ENCODE peak calls at places on chromosomes 12 and 14, in ten cellular contexts. C is activated gamma-delta T cell treated with Interleukin-2 at 50 U/mL for 16 hours; K is WTC11; G is activated T-cell treated with anti-CD3 and anti-CD28 coated beads for 1 hour; A is activated CD4-positive, alpha-beta T cell treated with anti-CD3 and anti-CD28 coated beads, Interleukin-2, amount 50 U/mL, for 24 hours; U is sciatic nerve; E is cardiac fibroblast; L is EL; R is ovary; O is progenitor cell of endocrine pancreas. Z is an unnamed sample.

GRCh38 chr14:20848955-20849570 is 42.1 kb upstream of the RNASE3 start:
- DNase-seq in C (no peak), K (no peak), G (no peak), A (no peak), U (peak), E (no peak), L (no peak), R (no peak), O (no peak), Z (no peak)

GRCh38 chr12:3603576-3603975 is 112.6 kb downstream of the PRMT8 start:
- DNase-seq in C (no peak), K (no peak), G (no peak), A (no peak), U (no peak), E (no peak), L (no peak), R (no peak), O (no peak), Z (no peak)

GRCh38 chr14:45426685-45427282 is 173.8 kb upstream of the MIS18BP1 start:
- DNase-seq in C (no peak), K (no peak), G (no peak), A (no peak), U (no peak), E (peak), L (peak), R (no peak), O (no peak), Z (peak)

GRCh38 chr14:98692832-98693231 is 579.2 kb downstream of the BCL11B start:
- DNase-seq in C (no peak), K (no peak), G (no peak), A (no peak), U (no peak), E (no peak), L (no peak), R (no peak), O (no peak), Z (no peak)

GRCh38 chr14:31692376-31692781 is 131.2 kb downstream of the NUBPL start:
- DNase-seq in C (no peak), K (no peak), G (no peak), A (no peak), U (no peak), E (peak), L (no peak), R (no peak), O (no peak), Z (no peak)

GRCh38 chr14:55097894-55098560 is 31.0 kb upstream of the LGALS3 start:
- DNase-seq in C (no peak), K (no peak), G (no peak), A (peak), U (no peak), E (no peak), L (no peak), R (no peak), O (no peak), Z (no peak)

GRCh38 chr14:101508948-101509729 is 52.2 kb upstream of the DIO3 start:
- DNase-seq in C (no peak), K (peak), G (no peak), A (no peak), U (peak), E (no peak), L (no peak), R (no peak), O (no peak), Z (no peak)

GRCh38 chr14:105577339-105577861 is 51.0 kb downstream of the TMEM121 start:
- DNase-seq in C (no peak), K (no peak), G (no peak), A (no peak), U (peak), E (no peak), L (no peak), R (no peak), O (no peak), Z (no peak)

GRCh38 chr12:79454338-79454777 is 236.4 kb downstream of the PAWR start:
- DNase-seq in C (no peak), K (no peak), G (no peak), A (no peak), U (no peak), E (peak), L (peak), R (no peak), O (no peak), Z (no peak)

GRCh38 chr12:15956413-15957185 is 45.5 kb downstream of the DERA start:
- DNase-seq in C (no peak), K (no peak), G (no peak), A (no peak), U (no peak), E (no peak), L (no peak), R (no peak), O (no peak), Z (no peak)

GRCh38 chr12:124392991-124393790 is 98.3 kb downstream of the RFLNA start:
- DNase-seq in C (no peak), K (no peak), G (no peak), A (no peak), U (peak), E (peak), L (peak), R (peak), O (no peak), Z (no peak)

GRCh38 chr14:99574099-99574880 is 29.7 kb downstream of the CCDC85C start:
- DNase-seq in C (no peak), K (peak), G (no peak), A (no peak), U (no peak), E (peak), L (peak), R (peak), O (no peak), Z (no peak)

GRCh38 chr12:97753332-97753731 is 290.7 kb downstream of the RMST start:
- DNase-seq in C (no peak), K (no peak), G (no peak), A (no peak), U (no peak), E (no peak), L (no peak), R (no peak), O (no peak), Z (no peak)

GRCh38 chr14:63295991-63296630 is 22.6 kb downstream of the GPHB5 start:
- DNase-seq in C (no peak), K (no peak), G (no peak), A (no peak), U (no peak), E (peak), L (no peak), R (no peak), O (no peak), Z (no peak)

GRCh38 chr14:61211476-61212262 is 69.5 kb downstream of the TMEM30B start:
- DNase-seq in C (no peak), K (no peak), G (no peak), A (no peak), U (no peak), E (no peak), L (no peak), R (no peak), O (no peak), Z (no peak)

GRCh38 chr12:91565246-91565645 is 382.6 kb upstream of the DCN start:
- DNase-seq in C (no peak), K (no peak), G (no peak), A (no peak), U (no peak), E (peak), L (no peak), R (peak), O (no peak), Z (no peak)

GRCh38 chr12:3704512-3705348 is 48.2 kb downstream of the CRACR2A start:
- DNase-seq in C (no peak), K (no peak), G (no peak), A (no peak), U (no peak), E (peak), L (no peak), R (peak), O (no peak), Z (no peak)

GRCh38 chr12:47811581-47812484 is 7.9 kb downstream of the HDAC7 start:
- DNase-seq in C (no peak), K (no peak), G (no peak), A (no peak), U (peak), E (peak), L (peak), R (peak), O (no peak), Z (no peak)

GRCh38 chr14:61673305-61673704 is 22.0 kb upstream of the HIF1A start:
- DNase-seq in C (no peak), K (no peak), G (no peak), A (no peak), U (no peak), E (peak), L (peak), R (no peak), O (no peak), Z (no peak)

GRCh38 chr14:99158150-99158549 is 113.8 kb downstream of the BCL11B start:
- DNase-seq in C (no peak), K (no peak), G (no peak), A (no peak), U (no peak), E (no peak), L (no peak), R (no peak), O (no peak), Z (no peak)

GRCh38 chr14:64723691-64724577 is 19.7 kb downstream of the PLEKHG3 start:
- DNase-seq in C (peak), K (no peak), G (no peak), A (no peak), U (peak), E (no peak), L (no peak), R (no peak), O (no peak), Z (no peak)

GRCh38 chr14:89674906-89675305 is 257.9 kb upstream of the FOXN3 start:
- DNase-seq in C (no peak), K (no peak), G (no peak), A (no peak), U (no peak), E (no peak), L (no peak), R (no peak), O (no peak), Z (no peak)

GRCh38 chr12:68932701-68933563 is at the start of gene CPM:
- DNase-seq in C (peak), K (peak), G (peak), A (peak), U (peak), E (peak), L (peak), R (peak), O (peak), Z (peak)